ENCODE peak calls at places on chromosome 2, in six cellular contexts. One of them, this sample, is unnamed.

GRCh38 chr2:121075006-121075545 is 209.9 kb downstream of the TFCP2L1 start:
- DNase-seq in HTR-8/SVneo: peak
- DNase-seq in NCI-H1092: no peak
- DNase-seq in GF-D8: no peak
- DNase-seq in stimulated activated CD4-positive, alpha-beta T cell treated with anti-CD3 and anti-CD28 coated beads, TNF-alpha, amount 100 ng/mL, for 48 hours: peak
- DNase-seq in NCI-H2107: peak
- DNase-seq in this sample: no peak

GRCh38 chr2:145813481-145813880 is 1293.6 kb upstream of the ZEB2 start:
- DNase-seq in stimulated activated CD4-positive, alpha-beta T cell treated with anti-CD3 and anti-CD28 coated beads, TNF-alpha, amount 100 ng/mL, for 48 hours: no peak
- DNase-seq in NCI-H1092: no peak
- DNase-seq in HTR-8/SVneo: no peak
- DNase-seq in GF-D8: no peak
- DNase-seq in NCI-H2107: no peak
- DNase-seq in this sample: no peak

GRCh38 chr2:9471212-9471611 is 3.1 kb upstream of the IAH1 start:
- DNase-seq in stimulated activated CD4-positive, alpha-beta T cell treated with anti-CD3 and anti-CD28 coated beads, TNF-alpha, amount 100 ng/mL, for 48 hours: no peak
- DNase-seq in NCI-H2107: no peak
- DNase-seq in NCI-H1092: no peak
- DNase-seq in HTR-8/SVneo: no peak
- DNase-seq in GF-D8: no peak
- DNase-seq in this sample: no peak

GRCh38 chr2:196137271-196137670 is 34.1 kb downstream of the STK17B start:
- DNase-seq in stimulated activated CD4-positive, alpha-beta T cell treated with anti-CD3 and anti-CD28 coated beads, TNF-alpha, amount 100 ng/mL, for 48 hours: no peak
- DNase-seq in GF-D8: no peak
- DNase-seq in NCI-H2107: no peak
- DNase-seq in NCI-H1092: no peak
- DNase-seq in HTR-8/SVneo: no peak
- DNase-seq in this sample: no peak

GRCh38 chr2:11100130-11100529 is 55.1 kb upstream of the SLC66A3 start:
- DNase-seq in NCI-H1092: no peak
- DNase-seq in HTR-8/SVneo: no peak
- DNase-seq in GF-D8: no peak
- DNase-seq in stimulated activated CD4-positive, alpha-beta T cell treated with anti-CD3 and anti-CD28 coated beads, TNF-alpha, amount 100 ng/mL, for 48 hours: no peak
- DNase-seq in NCI-H2107: no peak
- DNase-seq in this sample: no peak

GRCh38 chr2:106104332-106105062 is 89.6 kb downstream of the UXS1 start:
- DNase-seq in NCI-H2107: no peak
- DNase-seq in GF-D8: no peak
- DNase-seq in NCI-H1092: peak
- DNase-seq in HTR-8/SVneo: peak
- DNase-seq in stimulated activated CD4-positive, alpha-beta T cell treated with anti-CD3 and anti-CD28 coated beads, TNF-alpha, amount 100 ng/mL, for 48 hours: no peak
- DNase-seq in this sample: peak

GRCh38 chr2:56191617-56192016 is 7.8 kb downstream of the CCDC85A start:
- DNase-seq in stimulated activated CD4-positive, alpha-beta T cell treated with anti-CD3 and anti-CD28 coated beads, TNF-alpha, amount 100 ng/mL, for 48 hours: no peak
- DNase-seq in HTR-8/SVneo: peak
- DNase-seq in GF-D8: no peak
- DNase-seq in NCI-H1092: peak
- DNase-seq in NCI-H2107: no peak
- DNase-seq in this sample: peak

GRCh38 chr2:183678908-183679307 is 554.7 kb downstream of the NUP35 start:
- DNase-seq in GF-D8: no peak
- DNase-seq in NCI-H1092: no peak
- DNase-seq in NCI-H2107: no peak
- DNase-seq in HTR-8/SVneo: no peak
- DNase-seq in stimulated activated CD4-positive, alpha-beta T cell treated with anti-CD3 and anti-CD28 coated beads, TNF-alpha, amount 100 ng/mL, for 48 hours: no peak
- DNase-seq in this sample: no peak

GRCh38 chr2:197097578-197098366 is 171.3 kb upstream of the PGAP1 start:
- DNase-seq in GF-D8: no peak
- DNase-seq in HTR-8/SVneo: no peak
- DNase-seq in NCI-H2107: no peak
- DNase-seq in NCI-H1092: no peak
- DNase-seq in stimulated activated CD4-positive, alpha-beta T cell treated with anti-CD3 and anti-CD28 coated beads, TNF-alpha, amount 100 ng/mL, for 48 hours: no peak
- DNase-seq in this sample: no peak

This sample was measured in NCI-H187 treated with DMSO at 0.1 percent for 48 hours.